ENCODE peak calls at places on chromosome 13, in six cellular contexts. P is K562, W is HepG2, Y is SK-N-SH, G is HL-60, Q is GM12878. D is an unnamed sample.

GRCh38 chr13:50319603-50320296 is 304.5 kb downstream of the KCNRG start:
- DNase-seq in Q (no peak), Y (no peak), W (peak), P (peak), G (peak), D (no peak)

GRCh38 chr13:64239372-64239771 is 2823.7 kb upstream of the PCDH20 start:
- DNase-seq in G (no peak), Y (no peak), P (no peak), Q (no peak), W (no peak), D (no peak)

GRCh38 chr13:20772401-20773131 is 1.2 kb downstream of the EEF1AKMT1 start:
- DNase-seq in G (peak), Q (no peak), Y (no peak), W (no peak), P (no peak), D (no peak)

GRCh38 chr13:40503026-40503425 is 163.4 kb downstream of the FOXO1 start:
- DNase-seq in Q (no peak), Y (no peak), P (no peak), W (no peak), G (no peak), D (no peak)

GRCh38 chr13:98142427-98143156 is at the start of gene FARP1:
- DNase-seq in G (no peak), Y (peak), Q (no peak), P (peak), W (peak), D (peak)

GRCh38 chr13:106440846-106441245 is 94.6 kb downstream of the EFNB2 start:
- DNase-seq in Q (no peak), P (no peak), W (no peak), G (no peak), Y (no peak), D (no peak)

GRCh38 chr13:42875448-42876269 is 94.3 kb downstream of the FAM216B start:
- DNase-seq in Q (no peak), P (no peak), W (no peak), G (no peak), Y (peak), D (peak)

GRCh38 chr13:108069521-108070210 is 145.7 kb downstream of the LIG4 start:
- DNase-seq in Y (no peak), W (no peak), Q (no peak), P (no peak), G (no peak), D (no peak)

GRCh38 chr13:77980592-77980991 is 62.0 kb upstream of the EDNRB start:
- DNase-seq in Y (no peak), G (no peak), P (no peak), Q (no peak), W (no peak), D (no peak)

GRCh38 chr13:109922518-109922917 is 136.1 kb upstream of the IRS2 start:
- DNase-seq in W (no peak), Q (no peak), P (no peak), G (no peak), Y (no peak), D (no peak)

GRCh38 chr13:46761174-46761573 is 35.8 kb downstream of the ESD start:
- DNase-seq in Q (no peak), Y (no peak), G (no peak), W (no peak), P (no peak), D (no peak)

GRCh38 chr13:96011291-96011875 is 41.8 kb downstream of the UGGT2 start:
- DNase-seq in Q (no peak), P (no peak), W (no peak), G (no peak), Y (no peak), D (no peak)

GRCh38 chr13:33275916-33276315 is 9.6 kb downstream of the STARD13 start:
- DNase-seq in G (no peak), W (no peak), P (no peak), Q (no peak), Y (no peak), D (no peak)

GRCh38 chr13:78258304-78258703 is 339.7 kb upstream of the EDNRB start:
- DNase-seq in G (no peak), Q (no peak), W (no peak), Y (no peak), P (no peak), D (no peak)

GRCh38 chr13:65091031-65091430 is 2139.1 kb downstream of the PCDH9 start:
- DNase-seq in Y (no peak), P (no peak), W (no peak), Q (no peak), G (no peak), D (no peak)

GRCh38 chr13:110560606-110561334 is 752 bp downstream of the RAB20 start:
- DNase-seq in W (peak), P (peak), Y (peak), Q (no peak), G (peak), D (no peak)

GRCh38 chr13:22357132-22357531 is 686.3 kb downstream of the FGF9 start:
- DNase-seq in Q (no peak), G (no peak), Y (no peak), P (no peak), W (no peak), D (no peak)

GRCh38 chr13:95707035-95707434 is 30.1 kb downstream of the DNAJC3 start:
- DNase-seq in Q (no peak), G (peak), Y (no peak), P (no peak), W (no peak), D (no peak)

GRCh38 chr13:106566682-106567420 is 1.1 kb downstream of the ARGLU1 start:
- DNase-seq in W (peak), Y (peak), P (peak), G (peak), Q (no peak), D (no peak)

GRCh38 chr13:28273919-28274318 is 135.6 kb downstream of the PAN3 start:
- DNase-seq in W (no peak), Y (no peak), Q (no peak), G (no peak), P (no peak), D (no peak)

GRCh38 chr13:40064723-40065122 is 409.3 kb downstream of the COG6 start:
- DNase-seq in W (no peak), P (no peak), Q (no peak), G (no peak), Y (no peak), D (no peak)

GRCh38 chr13:19957320-19958118 is 1.0 kb upstream of the ZMYM2 start:
- DNase-seq in G (peak), W (no peak), P (no peak), Q (peak), Y (peak), D (peak)

GRCh38 chr13:24351423-24351822 is 42.0 kb downstream of the C1QTNF9 start:
- DNase-seq in Q (no peak), W (no peak), G (no peak), Y (no peak), P (no peak), D (no peak)
- TF ChIP-seq GABPA in Q (no peak), W (no peak), G (no peak), Y (no peak), P (no peak), D (no peak)

GRCh38 chr13:45473627-45474026 is 8.9 kb downstream of the COG3 start:
- DNase-seq in Y (peak), P (peak), W (peak), G (no peak), Q (no peak), D (no peak)

GRCh38 chr13:45472171-45472705 is 7.5 kb downstream of the COG3 start:
- DNase-seq in Q (no peak), G (no peak), P (no peak), W (no peak), Y (no peak), D (no peak)

GRCh38 chr13:45479661-45480060 is 14.9 kb downstream of the COG3 start:
- DNase-seq in W (no peak), P (no peak), Q (no peak), G (no peak), Y (no peak), D (no peak)

DNA sequence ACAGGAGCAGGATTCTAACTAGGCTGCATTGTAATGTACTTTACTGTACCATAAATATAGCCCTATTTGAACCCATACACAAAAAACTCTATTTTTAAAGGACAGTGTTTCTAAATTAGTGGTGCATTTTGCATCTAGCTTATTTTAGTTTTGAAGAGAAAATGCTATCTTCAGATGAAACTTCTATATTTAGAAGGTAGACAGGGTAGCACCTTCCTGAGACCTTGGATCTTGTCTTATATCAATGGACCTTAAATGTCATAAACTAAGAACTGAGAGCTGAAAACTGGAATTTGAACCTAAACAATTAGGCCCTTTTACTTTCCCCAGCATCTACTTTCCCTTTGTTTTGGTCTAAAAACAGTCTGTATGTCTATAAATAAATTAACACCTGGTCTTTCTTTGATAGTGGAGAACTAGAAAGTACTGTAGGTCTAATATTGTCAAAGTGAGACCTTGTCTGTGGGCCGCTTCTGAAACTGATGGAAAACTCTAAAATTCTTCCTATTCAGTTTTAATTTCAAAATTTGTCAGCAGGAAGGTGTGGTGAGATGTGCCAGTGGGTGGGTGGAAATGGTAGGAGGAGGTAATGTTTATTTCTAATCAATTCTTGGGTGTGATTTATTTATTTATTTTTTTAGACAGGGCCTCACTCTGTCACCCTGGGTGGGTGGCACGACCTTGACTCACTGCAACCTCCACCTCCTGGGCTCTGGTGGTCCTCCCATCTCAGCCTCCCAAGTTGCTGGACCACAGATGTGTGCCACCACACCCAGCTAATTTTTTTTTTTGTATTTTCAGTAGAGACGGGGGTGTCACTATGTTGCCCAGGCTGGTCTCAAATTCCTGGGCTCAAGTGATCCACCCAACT is 10.1 kb downstream of the COG3 start:
- DNase-seq in Q (no peak), W (no peak), Y (no peak), P (no peak), G (no peak), D (no peak)
- TF ChIP-seq GABPA in Q (no peak), W (no peak), Y (no peak), P (no peak), G (no peak), D (no peak)

DNA sequence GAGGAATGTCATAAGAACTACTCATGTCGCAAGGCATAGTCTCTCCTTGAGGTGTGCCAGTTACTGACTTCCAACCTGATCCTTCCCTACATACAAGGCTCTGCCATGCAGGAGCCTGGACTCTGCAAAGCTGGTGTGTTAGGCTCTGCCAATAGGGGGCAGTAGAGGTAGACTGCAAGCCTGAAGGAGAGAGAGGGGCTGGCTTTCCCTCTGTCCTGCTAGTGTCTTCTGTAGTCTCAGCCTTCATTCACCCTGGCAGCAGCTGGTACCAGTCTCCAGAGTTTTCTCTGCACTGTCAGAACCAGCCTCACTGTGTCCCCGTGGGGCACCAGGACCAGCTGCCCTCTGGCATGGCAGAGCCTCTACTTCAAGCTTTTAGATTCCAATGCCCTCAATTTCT is 14.5 kb downstream of the SHISA2 start:
- DNase-seq in G (peak), W (no peak), Y (no peak), P (peak), Q (no peak), D (peak)
- TF ChIP-seq GABPA in G (no peak), W (no peak), Y (no peak), P (no peak), Q (no peak), D (peak)

GRCh38 chr13:101399365-101399764 is 16.9 kb downstream of the NALCN start:
- DNase-seq in Q (no peak), G (no peak), Y (no peak), P (no peak), W (no peak), D (no peak)

GRCh38 chr13:101398191-101398590 is 18.1 kb downstream of the NALCN start:
- DNase-seq in P (no peak), G (no peak), Q (no peak), W (no peak), Y (no peak), D (no peak)

GRCh38 chr13:101394597-101394996 is 21.7 kb downstream of the NALCN start:
- DNase-seq in G (no peak), P (no peak), Y (no peak), Q (no peak), W (no peak), D (no peak)

GRCh38 chr13:101398920-101399319 is 17.4 kb downstream of the NALCN start:
- DNase-seq in W (no peak), Q (no peak), P (no peak), Y (no peak), G (no peak), D (no peak)

GRCh38 chr13:101397742-101398141 is 18.6 kb downstream of the NALCN start:
- DNase-seq in W (no peak), Y (no peak), Q (no peak), G (no peak), P (no peak), D (no peak)
- TF ChIP-seq GABPA in W (no peak), Y (no peak), Q (no peak), G (no peak), P (no peak), D (no peak)

DNA sequence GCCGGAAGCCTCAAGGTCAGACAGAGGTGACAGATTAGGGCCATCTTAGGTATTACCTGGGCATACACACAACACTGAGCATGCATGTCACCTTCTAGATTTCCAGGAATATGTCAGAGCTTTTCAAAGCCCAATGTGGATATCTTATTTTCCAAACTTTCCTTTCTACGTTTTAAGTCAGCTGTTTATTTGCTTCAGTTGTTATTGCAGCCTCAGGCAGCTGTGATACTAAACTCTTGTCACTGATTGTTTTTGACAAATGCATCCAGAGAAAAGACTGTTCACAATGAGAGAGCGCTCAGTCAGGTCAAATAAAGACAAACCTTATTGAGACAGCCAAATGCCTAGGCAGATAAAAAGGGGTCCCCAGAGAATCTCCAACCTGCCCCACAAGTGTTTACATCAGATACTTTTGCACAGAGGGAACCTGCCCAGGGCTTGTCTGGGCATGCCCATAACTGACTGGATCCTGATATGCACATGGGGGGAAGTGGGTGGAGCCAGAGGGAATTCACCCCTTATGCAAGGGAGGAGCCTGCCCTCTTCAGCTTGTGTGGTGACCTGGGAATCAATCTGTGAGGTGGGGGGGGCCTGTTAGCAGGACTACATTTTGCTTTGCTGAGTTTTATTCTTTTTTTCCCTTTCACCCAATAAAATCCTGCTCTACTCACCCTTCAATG is 28.5 kb downstream of the MED4 start:
- DNase-seq in G (no peak), W (peak), Y (no peak), P (peak), Q (peak), D (no peak)
- TF ChIP-seq GABPA in G (no peak), W (no peak), Y (no peak), P (no peak), Q (no peak), D (no peak)

D was measured in H1.